ENCODE peak calls at places on chromosomes 12 and 14, in nine cellular contexts. J is transverse colon; Z is psoas muscle; S is upper lobe of right lung; X is mammary epithelial cell; G is colonic mucosa; H is IMR-90; Y is effector memory CD4-positive, alpha-beta T cell; K is uterus. U is an unnamed sample. For H3K4me1 and H3K27me3, the result is how much of the 10 kb centered on the place peaks cover.

GRCh38 chr14:55864890-55865655 is 253.1 kb upstream of the PELI2 start:
- DNase-seq in H (no peak), G (no peak), S (no peak), X (no peak), Y (no peak), J (no peak), Z (no peak), K (no peak), U (no peak)

GRCh38 chr12:42213023-42213422 is 25.0 kb downstream of the YAF2 start:
- DNase-seq in Z (no peak), K (no peak), G (peak), S (no peak), Y (no peak), X (peak), H (peak), J (peak), U (no peak)

GRCh38 chr12:59005195-59005961 is 85.1 kb upstream of the LRIG3 start:
- DNase-seq in K (peak), S (no peak), Y (no peak), H (peak), G (no peak), J (no peak), X (no peak), Z (no peak), U (no peak)

GRCh38 chr12:117853600-117853999 is 115.2 kb downstream of the KSR2 start:
- DNase-seq in Y (no peak), Z (no peak), K (no peak), G (peak), J (peak), H (no peak), X (peak), S (no peak), U (no peak)

GRCh38 chr14:54487771-54488170 is 1.0 kb downstream of the GMFB start:
- DNase-seq in Z (no peak), J (no peak), Y (no peak), G (no peak), K (no peak), S (no peak), X (peak), H (peak), U (no peak)

GRCh38 chr14:93212432-93212831 is 5.4 kb downstream of the UBR7 start:
- DNase-seq in K (no peak), G (no peak), J (no peak), Z (no peak), X (no peak), S (no peak), H (no peak), Y (no peak), U (no peak)

GRCh38 chr12:2984249-2984648 is 25.1 kb downstream of the TEAD4 start:
- DNase-seq in J (no peak), S (no peak), K (no peak), X (no peak), Y (no peak), Z (no peak), G (no peak), H (no peak), U (no peak)

GRCh38 chr12:95218164-95218851 is 701 bp downstream of the VEZT start:
- DNase-seq in J (peak), K (peak), Z (no peak), H (peak), X (peak), G (peak), S (no peak), Y (no peak), U (no peak)

GRCh38 chr12:68455676-68456345 is 123.6 kb upstream of the MDM1 start:
- DNase-seq in J (no peak), Y (no peak), Z (no peak), X (no peak), S (no peak), G (no peak), K (no peak), H (peak), U (no peak)

GRCh38 chr12:88153959-88154358 is 11.9 kb downstream of the TMTC3 start:
- DNase-seq in J (no peak), H (peak), X (no peak), Z (no peak), S (no peak), K (no peak), G (no peak), Y (no peak), U (no peak)

GRCh38 chr12:104258476-104259067 is 43.0 kb downstream of the TXNRD1 start:
- DNase-seq in S (no peak), G (no peak), Y (no peak), X (no peak), Z (no peak), K (no peak), J (no peak), H (no peak), U (no peak)

GRCh38 chr14:81132492-81132891 is 88.3 kb downstream of the GTF2A1 start:
- DNase-seq in S (no peak), K (no peak), G (no peak), H (no peak), Z (no peak), J (no peak), Y (no peak), X (no peak), U (no peak)

GRCh38 chr14:20755037-20755436 is 9.3 kb downstream of the EDDM3A start:
- DNase-seq in G (no peak), S (no peak), K (no peak), Y (no peak), X (no peak), H (no peak), Z (no peak), J (no peak), U (no peak)

GRCh38 chr12:15152864-15153263 is 68.4 kb downstream of the RERG start:
- DNase-seq in Y (no peak), Z (no peak), G (no peak), J (no peak), X (peak), K (no peak), H (peak), S (no peak), U (no peak)

GRCh38 chr14:37253905-37254304 is 56.2 kb downstream of the MIPOL1 start:
- DNase-seq in K (no peak), Z (no peak), H (peak), G (no peak), Y (no peak), J (no peak), S (no peak), X (peak), U (no peak)

GRCh38 chr12:64900540-64900939 is 76.1 kb downstream of the TBC1D30 start:
- DNase-seq in X (peak), G (no peak), S (no peak), J (no peak), K (no peak), Y (no peak), Z (no peak), H (peak), U (no peak)

GRCh38 chr14:72636871-72637270 is 257.0 kb downstream of the DPF3 start:
- DNase-seq in X (no peak), G (no peak), H (no peak), J (no peak), Z (no peak), K (no peak), S (no peak), Y (no peak), U (no peak)

GRCh38 chr12:93979189-93979588 is 169.2 kb upstream of the PLXNC1 start:
- DNase-seq in G (peak), H (peak), K (peak), Z (no peak), S (no peak), Y (no peak), X (peak), J (peak), U (no peak)

GRCh38 chr14:68285421-68286179 is 466.0 kb downstream of the RAD51B start:
- DNase-seq in J (peak), G (no peak), X (no peak), S (no peak), H (no peak), K (no peak), Z (no peak), Y (peak), U (no peak)

GRCh38 chr12:22692964-22693555 is 68.1 kb downstream of the ETNK1 start:
- DNase-seq in H (no peak), X (no peak), K (no peak), J (no peak), G (no peak), Z (peak), S (no peak), Y (no peak), U (peak)

GRCh38 chr12:57765003-57765697 is 1.7 kb downstream of the CYP27B1 start:
- DNase-seq in G (peak), J (peak), K (no peak), X (peak), Y (peak), H (peak), S (peak), Z (peak), U (peak)

GRCh38 chr12:4449862-4450222 is 4.2 kb upstream of the FGF6 start:
- DNase-seq in K (no peak), G (no peak), H (no peak), Y (no peak), X (peak), S (no peak), J (peak), Z (no peak), U (peak)

GRCh38 chr12:3247596-3248270 is 170.6 kb downstream of the TSPAN9 start:
- DNase-seq in X (no peak), H (no peak), K (no peak), G (no peak), Z (no peak), Y (no peak), J (no peak), S (no peak), U (no peak)

GRCh38 chr12:26646571-26646970 is 186.4 kb downstream of the ITPR2 start:
- DNase-seq in J (no peak), G (no peak), Z (no peak), H (peak), Y (no peak), S (no peak), K (no peak), X (no peak), U (no peak)

GRCh38 chr14:100341301-100342031 is 18.3 kb downstream of the SLC25A47 start:
- DNase-seq in K (no peak), Z (no peak), X (peak), Y (no peak), S (peak), G (no peak), J (no peak), H (peak), U (no peak)

GRCh38 chr14:102882233-102882906 is 40.1 kb upstream of the AMN start:
- DNase-seq in X (no peak), K (no peak), Y (no peak), S (no peak), Z (peak), J (no peak), G (no peak), H (no peak), U (no peak)

GRCh38 chr12:67269632-67270578 is 747 bp downstream of the CAND1 start:
- DNase-seq in H (no peak), G (peak), S (peak), Z (peak), J (peak), X (peak), K (peak), Y (peak), U (peak)

GRCh38 chr14:61379639-61380184 is 58.3 kb downstream of the PRKCH start:
- DNase-seq in X (no peak), Y (no peak), H (no peak), J (no peak), G (no peak), K (no peak), S (no peak), Z (no peak), U (no peak)

GRCh38 chr12:28622416-28622815 is 432.2 kb downstream of the CCDC91 start:
- DNase-seq in X (peak), K (no peak), H (peak), Z (no peak), S (no peak), G (no peak), J (no peak), Y (no peak), U (no peak)

GRCh38 chr12:103884316-103884715 is 43.3 kb upstream of the NT5DC3 start:
- DNase-seq in Y (no peak), Z (no peak), G (no peak), K (no peak), H (peak), X (peak), J (peak), S (no peak), U (no peak)

GRCh38 chr12:24903305-24904088 is 45.4 kb downstream of the BCAT1 start:
- DNase-seq in Y (no peak), K (no peak), G (no peak), S (no peak), H (no peak), Z (no peak), J (no peak), X (peak), U (no peak)

GRCh38 chr12:96297504-96297903 is 102.7 kb downstream of the CDK17 start:
- DNase-seq in J (no peak), K (no peak), X (no peak), G (no peak), Y (no peak), H (no peak), Z (no peak), S (no peak), U (no peak)

GRCh38 chr14:73027546-73027945 is 640 bp upstream of the ZFYVE1 start:
- DNase-seq in K (no peak), X (no peak), Y (no peak), G (no peak), S (no peak), H (no peak), J (no peak), Z (no peak), U (no peak)

GRCh38 chr14:58332514-58332913 is 34.2 kb downstream of the ARID4A start:
- DNase-seq in S (no peak), Y (no peak), Z (no peak), H (no peak), J (no peak), X (no peak), K (no peak), G (no peak), U (no peak)

GRCh38 chr12:88922816-88923215 is 342.5 kb upstream of the KITLG start:
- DNase-seq in K (no peak), J (no peak), Y (no peak), X (peak), H (peak), S (no peak), Z (no peak), G (no peak), U (no peak)

GRCh38 chr12:14521822-14522221 is 45.9 kb downstream of the PLBD1 start:
- DNase-seq in G (no peak), S (no peak), J (no peak), X (no peak), Z (no peak), H (no peak), Y (no peak), K (no peak), U (no peak)

GRCh38 chr14:64940336-64940910 is 2.1 kb downstream of the GPX2 start:
- DNase-seq in S (no peak), K (no peak), J (no peak), Z (no peak), H (no peak), Y (no peak), X (no peak), G (no peak), U (no peak)

DNA sequence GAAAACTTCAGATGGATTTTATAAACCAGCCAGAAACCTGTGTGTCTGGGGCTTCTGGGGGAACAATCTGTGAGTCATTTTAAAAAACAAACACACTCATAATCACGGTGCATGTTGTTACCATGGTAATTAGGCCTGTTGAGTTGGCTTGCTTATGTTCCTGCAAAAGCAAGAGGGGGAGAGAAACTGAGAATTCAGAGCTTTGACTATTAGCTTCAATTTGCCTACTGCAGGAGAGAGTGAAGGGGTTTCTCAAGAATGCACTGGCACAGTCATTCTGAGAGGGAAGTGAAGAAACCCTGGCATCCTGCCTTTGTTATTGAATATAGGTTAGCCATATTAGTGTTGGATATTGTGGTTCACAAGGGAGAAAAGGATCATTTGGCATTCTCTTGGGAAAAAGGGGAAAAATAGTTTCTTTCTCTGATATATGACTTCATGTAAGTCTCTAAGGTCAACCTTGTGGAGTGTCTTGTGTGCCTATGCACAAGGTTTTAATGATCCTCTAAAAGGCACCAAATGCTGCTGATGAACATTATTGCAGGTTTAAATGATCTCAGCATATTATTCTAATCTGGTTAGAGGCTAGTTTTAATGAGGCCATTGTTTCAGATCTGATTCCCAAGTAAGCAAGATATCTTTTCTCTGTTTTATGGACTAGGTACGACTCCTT is 12.9 kb downstream of the GNG2 start:
- DNase-seq in J (no peak), K (no peak), H (peak), G (no peak), S (no peak), Y (no peak), Z (no peak), X (peak), U (no peak)
- H3K4me3 ChIP-seq in J (no peak), K (no peak), H (no peak), G (no peak), S (no peak), Y (no peak), Z (no peak), X (no peak), U (no peak)

GRCh38 chr12:6821271-6821673 is 349 bp upstream of the GPR162 start:
- DNase-seq in Y (no peak), J (peak), G (peak), S (peak), K (no peak), Z (peak), X (no peak), H (peak), U (peak)
- H3K4me1 ChIP-seq in Y (under half), J (under half), G (under half), S (under half), K (under half), Z (under half), X (under half), H (under half), U (under half)

GRCh38 chr14:77124345-77125274 is 17.0 kb downstream of the ZDHHC22 start:
- DNase-seq in Y (peak), G (peak), Z (peak), H (peak), S (peak), K (no peak), X (peak), J (peak), U (peak)

GRCh38 chr14:77126461-77126990 is 15.1 kb downstream of the ZDHHC22 start:
- DNase-seq in S (no peak), J (no peak), G (no peak), Y (no peak), X (no peak), H (no peak), Z (no peak), K (no peak), U (no peak)

GRCh38 chr14:77123381-77124344 is 17.9 kb downstream of the ZDHHC22 start:
- DNase-seq in G (peak), H (no peak), X (peak), J (peak), S (peak), Y (no peak), Z (peak), K (no peak), U (peak)

GRCh38 chr14:77126074-77126325 is 15.6 kb downstream of the ZDHHC22 start:
- DNase-seq in Z (no peak), K (no peak), X (no peak), Y (no peak), J (no peak), S (no peak), G (no peak), H (no peak), U (no peak)

GRCh38 chr14:77125275-77126073 is 16.1 kb downstream of the ZDHHC22 start:
- DNase-seq in Y (no peak), X (no peak), Z (no peak), S (no peak), K (no peak), H (no peak), G (no peak), J (no peak), U (no peak)
- H3K27me3 ChIP-seq in Y (under half), X (under half), Z (under half), S (under half), K (under half), H (half or more), G (under half), J (under half), U (under half)

DNA sequence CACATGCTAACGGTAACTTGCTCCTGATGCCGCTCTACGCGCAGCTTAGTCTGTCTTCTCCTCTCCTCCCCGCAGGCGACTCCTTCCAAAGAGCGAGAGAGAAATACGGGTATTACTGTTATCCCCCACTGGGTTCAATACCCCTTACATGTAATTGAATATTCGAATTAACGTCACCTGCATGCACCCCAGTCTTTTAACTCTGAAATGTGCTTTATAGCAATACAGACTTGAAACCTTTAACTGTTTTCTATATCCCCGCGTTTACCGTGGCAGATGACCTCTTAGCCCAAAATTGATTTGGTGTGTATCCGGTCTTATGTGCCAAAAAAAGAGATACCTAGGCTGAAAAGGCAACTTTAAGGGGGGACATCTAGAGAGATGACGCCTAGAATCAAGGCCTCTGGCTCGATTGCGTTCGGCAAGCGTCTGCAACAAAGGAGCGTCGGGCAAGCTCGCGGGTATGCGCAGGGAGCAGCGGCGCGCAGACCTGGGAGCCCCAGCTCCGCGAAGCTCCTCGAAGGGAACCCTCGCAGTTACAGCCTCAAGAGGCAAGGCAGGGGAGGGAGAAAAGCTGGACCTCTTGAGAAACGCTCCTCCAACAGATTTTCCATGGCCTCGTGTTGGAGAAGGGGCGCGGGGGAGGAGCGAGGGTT is 6.8 kb upstream of the FOXG1 start:
- DNase-seq in Y (no peak), H (no peak), Z (no peak), X (no peak), K (no peak), S (no peak), J (no peak), G (no peak), U (no peak)
- H3K4me3 ChIP-seq in Y (no peak), H (no peak), Z (no peak), X (no peak), K (no peak), S (no peak), J (no peak), G (no peak), U (no peak)

GRCh38 chr14:105466491-105467248 is 8.0 kb upstream of the CRIP2 start:
- DNase-seq in K (no peak), S (no peak), X (no peak), Z (no peak), H (no peak), G (no peak), J (no peak), Y (no peak), U (no peak)
- H3K4me1 ChIP-seq in K (under half), S (under half), X (under half), Z (under half), H (under half), G (under half), J (under half), Y (under half), U (under half)

DNA sequence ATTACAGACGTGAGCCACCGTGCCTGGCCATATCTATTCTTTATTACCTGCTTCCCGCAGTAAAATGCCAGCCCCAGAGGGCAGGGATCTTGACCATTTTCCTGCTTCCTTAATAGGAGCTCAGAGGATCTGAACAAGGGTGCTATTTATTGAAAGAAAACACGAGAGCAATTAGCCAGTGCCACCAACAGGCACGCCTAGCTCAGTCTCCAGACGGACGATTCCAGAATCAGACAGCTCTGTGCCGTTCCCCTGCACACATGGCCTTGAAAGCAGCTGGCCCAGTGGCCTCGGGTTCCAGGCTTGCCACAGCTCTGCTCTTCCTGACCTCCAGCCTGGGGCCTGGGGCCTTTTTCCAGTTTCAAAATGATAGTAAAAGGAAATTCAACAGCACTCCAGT is 135.2 kb upstream of the RFLNA start:
- DNase-seq in J (peak), S (no peak), Y (no peak), X (no peak), K (no peak), H (no peak), Z (no peak), G (peak), U (no peak)
- H3K27me3 ChIP-seq in J (under half), S (under half), Y (under half), X (under half), K (under half), H (under half), Z (under half), G (under half), U (under half)